ENCODE peak calls at places on chromosomes 5 and 9, in eight cellular contexts. P, B, W, R, L, M, I and Q are unnamed samples.

GRCh38 chr5:44951371-44951770 is 142.6 kb downstream of the MRPS30 start:
- DNase-seq in I (no peak), M (no peak), P (no peak), R (no peak), L (no peak), B (no peak), W (no peak), Q (no peak)

GRCh38 chr9:20698799-20699198 is 14.7 kb downstream of the FOCAD start:
- DNase-seq in R (no peak), M (no peak), B (no peak), W (no peak), P (no peak), L (no peak), I (no peak), Q (no peak)

GRCh38 chr5:159936686-159937329 is 20.5 kb downstream of the ADRA1B start:
- DNase-seq in L (no peak), W (no peak), I (no peak), P (no peak), B (no peak), M (no peak), R (peak; percentile 58), Q (no peak)

GRCh38 chr5:71011194-71011792 is 13.8 kb downstream of the NAIP start:
- DNase-seq in W (no peak), I (no peak), L (no peak), B (no peak), R (no peak), M (no peak), P (no peak), Q (no peak)

GRCh38 chr9:87950765-87951488 is 23.4 kb downstream of the CDK20 start:
- DNase-seq in M (peak; percentile 59), L (peak; percentile 50), W (no peak), P (no peak), I (no peak), R (peak; percentile 47), B (no peak), Q (peak; percentile 47)

GRCh38 chr5:163821142-163821541 is 315.7 kb downstream of the MAT2B start:
- DNase-seq in L (no peak), P (no peak), M (no peak), R (peak; percentile 18), B (no peak), W (no peak), I (no peak), Q (peak; percentile 4)

GRCh38 chr5:74016373-74016772 is 390.4 kb downstream of the ARHGEF28 start:
- DNase-seq in B (no peak), M (no peak), L (no peak), P (no peak), W (no peak), R (no peak), I (no peak), Q (no peak)

GRCh38 chr5:168552146-168552545 is 23.0 kb downstream of the FBLL1 start:
- DNase-seq in P (no peak), R (peak; percentile 95), B (no peak), L (peak; percentile 75), W (no peak), M (no peak), I (no peak), Q (peak; percentile 80)

GRCh38 chr9:75692309-75692708 is 198.2 kb upstream of the PCSK5 start:
- DNase-seq in M (no peak), B (no peak), R (no peak), I (no peak), P (no peak), W (no peak), L (no peak), Q (no peak)

GRCh38 chr9:1721219-1721618 is 293.9 kb upstream of the SMARCA2 start:
- DNase-seq in M (no peak), R (no peak), W (no peak), B (no peak), P (no peak), L (no peak), I (peak; percentile 38), Q (no peak)

GRCh38 chr9:14021871-14022525 is 291.9 kb downstream of the NFIB start:
- DNase-seq in R (peak; percentile 73), L (peak; percentile 45), I (no peak), P (peak; percentile 57), W (no peak), B (no peak), M (no peak), Q (peak; percentile 32)

GRCh38 chr9:4055055-4055454 is 244.8 kb downstream of the GLIS3 start:
- DNase-seq in I (no peak), R (no peak), M (no peak), B (no peak), L (no peak), P (no peak), W (no peak), Q (no peak)

GRCh38 chr5:32542216-32543059 is 42.9 kb upstream of the SUB1 start:
- DNase-seq in B (peak; percentile 68), W (no peak), L (peak; percentile 44), P (no peak), I (no peak), R (peak; percentile 65), M (no peak), Q (peak; percentile 58)

GRCh38 chr5:77358566-77359205 is 133.4 kb downstream of the WDR41 start:
- DNase-seq in P (peak; percentile 42), M (no peak), W (no peak), B (no peak), I (no peak), L (peak; percentile 75), R (peak; percentile 65), Q (peak; percentile 63)

GRCh38 chr9:133393399-133393798 is 17.2 kb downstream of the STKLD1 start:
- DNase-seq in M (no peak), W (no peak), L (no peak), R (no peak), P (no peak), B (no peak), I (no peak), Q (no peak)

GRCh38 chr5:173864126-173865075 is 23.7 kb upstream of the CPEB4 start:
- DNase-seq in W (no peak), L (no peak), M (no peak), R (no peak), B (no peak), P (no peak), I (no peak), Q (no peak)

GRCh38 chr9:21078702-21079101 is 960 bp upstream of the IFNB1 start:
- DNase-seq in I (no peak), B (no peak), P (no peak), L (no peak), M (no peak), R (peak; percentile 8), W (no peak), Q (no peak)

GRCh38 chr9:135468866-135469521 is 10.6 kb upstream of the PPP1R26 start:
- DNase-seq in L (peak; percentile 72), M (no peak), R (peak; percentile 58), I (peak; percentile 49), B (peak; percentile 85), P (peak; percentile 72), W (no peak), Q (peak; percentile 72)

GRCh38 chr5:39274388-39275085 is 55.2 kb upstream of the FYB1 start:
- DNase-seq in W (no peak), R (peak; percentile 10), P (no peak), I (no peak), M (no peak), L (no peak), B (no peak), Q (peak; percentile 18)

GRCh38 chr5:173880306-173880985 is 7.7 kb upstream of the CPEB4 start:
- DNase-seq in W (no peak), I (no peak), P (peak; percentile 86), R (peak; percentile 87), M (no peak), L (peak; percentile 94), B (no peak), Q (peak; percentile 92)

GRCh38 chr5:89471556-89471955 is 588.6 kb upstream of the MEF2C start:
- DNase-seq in I (no peak), L (peak; percentile 72), M (no peak), B (no peak), P (no peak), W (no peak), R (peak; percentile 45), Q (no peak)

GRCh38 chr5:43063731-43064171 is 23.6 kb upstream of the ANXA2R start:
- DNase-seq in W (no peak), P (peak; percentile 58), B (no peak), L (peak; percentile 9), I (no peak), M (no peak), R (peak; percentile 21), Q (peak; percentile 54)

GRCh38 chr9:80285325-80285724 is 713.6 kb downstream of the TLE4 start:
- DNase-seq in M (no peak), R (peak; percentile 57), I (no peak), L (no peak), B (no peak), W (no peak), P (no peak), Q (peak; percentile 12)

GRCh38 chr5:96031811-96032261 is 70.2 kb upstream of the ELL2 start:
- DNase-seq in L (peak; percentile 89), M (no peak), P (no peak), W (no peak), R (peak; percentile 88), I (no peak), B (no peak), Q (peak; percentile 96)

GRCh38 chr9:86287013-86287412 is 4.7 kb upstream of the ISCA1 start:
- DNase-seq in P (no peak), B (no peak), L (peak; percentile 63), M (no peak), R (peak; percentile 63), W (no peak), I (no peak), Q (peak; percentile 52)

GRCh38 chr5:14775857-14776256 is 95.7 kb downstream of the ANKH start:
- DNase-seq in P (no peak), W (no peak), I (no peak), M (peak; percentile 67), L (peak; percentile 60), R (peak; percentile 59), B (no peak), Q (peak; percentile 12)

GRCh38 chr9:104527109-104527508 is at the start of gene OR13C4:
- DNase-seq in W (no peak), R (no peak), P (no peak), I (no peak), B (no peak), L (no peak), M (no peak), Q (no peak)

GRCh38 chr5:139968547-139969261 is 74.4 kb downstream of the NRG2 start:
- DNase-seq in P (peak; percentile 57), W (peak; percentile 89), M (peak; percentile 93), I (peak; percentile 90), R (peak; percentile 73), L (peak; percentile 85), B (peak; percentile 89), Q (peak; percentile 66)

GRCh38 chr5:68745459-68745858 is 348.4 kb upstream of the SLC30A5 start:
- DNase-seq in M (no peak), I (no peak), L (peak; percentile 37), B (no peak), P (no peak), R (peak; percentile 21), W (no peak), Q (peak; percentile 31)

GRCh38 chr5:135508496-135509005 is 27.2 kb downstream of the NEUROG1 start:
- DNase-seq in P (no peak), R (no peak), W (no peak), B (no peak), L (no peak), M (no peak), I (no peak), Q (no peak)

GRCh38 chr5:178388381-178389030 is 155.9 kb upstream of the PHYKPL start:
- DNase-seq in W (no peak), B (no peak), L (peak; percentile 32), I (no peak), R (peak; percentile 3), M (no peak), P (no peak), Q (no peak)

GRCh38 chr5:134275822-134276221 is 49.9 kb upstream of the PPP2CA start:
- DNase-seq in L (no peak), I (no peak), P (no peak), B (no peak), W (no peak), M (no peak), R (no peak), Q (no peak)

GRCh38 chr5:143106175-143106574 is 297.3 kb downstream of the NR3C1 start:
- DNase-seq in W (no peak), R (peak; percentile 63), I (peak; percentile 55), P (peak; percentile 40), L (peak; percentile 64), M (no peak), B (no peak), Q (peak; percentile 57)